ENCODE peak calls at places on chromosome 12, in nine cellular contexts. A is mammary epithelial cell, D is hepatocyte, H is fibroblast of lung, R is GM12878, C is H9, B is HepG2, F is endothelial cell of umbilical vein, M is OCI-LY7. S is an unnamed sample.
A peak's percentile ranks its signal among the peaks of the same experiment; 100 is the strongest.

GRCh38 chr12:48000878-48001321 is 3.4 kb downstream of the COL2A1 start:
- DNase-seq in A (peak; percentile 92), D (peak; percentile 75), H (peak; percentile 66), R (no peak), C (peak; percentile 82), B (no peak), F (peak; percentile 44), M (no peak), S (peak; percentile 73)

GRCh38 chr12:76863005-76863670 is 15.7 kb downstream of the CSRP2 start:
- DNase-seq in A (no peak), D (no peak), H (peak; percentile 95), R (no peak), C (no peak), B (no peak), F (no peak), M (no peak), S (no peak)

GRCh38 chr12:47991106-47991550 is 13.1 kb downstream of the COL2A1 start:
- DNase-seq in A (no peak), D (no peak), H (no peak), R (no peak), C (no peak), B (no peak), F (no peak), M (no peak), S (no peak)

GRCh38 chr12:132270969-132271754 is 58.2 kb downstream of the GALNT9 start:
- DNase-seq in A (no peak), D (no peak), H (no peak), R (no peak), C (no peak), B (no peak), F (no peak), M (no peak), S (no peak)

GRCh38 chr12:105522166-105522825 is 191.8 kb downstream of the C12orf75 start:
- DNase-seq in A (no peak), D (no peak), H (peak; percentile 92), R (no peak), C (no peak), B (no peak), F (no peak), M (no peak), S (peak; percentile 28)

GRCh38 chr12:53208877-53209463 is 1.9 kb upstream of the ITGB7 start:
- DNase-seq in A (no peak), D (no peak), H (no peak), R (no peak), C (no peak), B (no peak), F (no peak), M (peak; percentile 51), S (no peak)

GRCh38 chr12:3101309-3102022 is 24.3 kb downstream of the TSPAN9 start:
- DNase-seq in A (peak; percentile 88), D (no peak), H (peak; percentile 66), R (no peak), C (peak; percentile 25), B (no peak), F (no peak), M (no peak), S (peak; percentile 60)

GRCh38 chr12:89709157-89709993 is 737 bp upstream of the ATP2B1 start:
- DNase-seq in A (peak; percentile 99), D (peak; percentile 99), H (peak; percentile 99), R (peak; percentile 95), C (peak; percentile 99), B (peak; percentile 94), F (peak; percentile 99), M (peak; percentile 98), S (peak; percentile 96)

GRCh38 chr12:124286414-124286813 is 8.5 kb upstream of the RFLNA start:
- DNase-seq in A (peak; percentile 95), D (no peak), H (peak; percentile 78), R (no peak), C (no peak), B (no peak), F (peak; percentile 33), M (no peak), S (no peak)

GRCh38 chr12:1634590-1635191 is 5.7 kb downstream of the WNT5B start:
- DNase-seq in A (peak; percentile 43), D (peak; percentile 87), H (peak; percentile 57), R (no peak), C (peak; percentile 89), B (peak; percentile 27), F (peak; percentile 65), M (peak; percentile 64), S (peak; percentile 78)

GRCh38 chr12:116236148-116236731 is 41.3 kb downstream of the MED13L start:
- DNase-seq in A (peak; percentile 40), D (peak; percentile 60), H (peak; percentile 66), R (peak; percentile 16), C (no peak), B (peak; percentile 43), F (peak; percentile 87), M (peak; percentile 66), S (peak; percentile 69)

GRCh38 chr12:607541-608001 is 55.7 kb downstream of the NINJ2 start:
- DNase-seq in A (peak; percentile 64), D (no peak), H (peak; percentile 33), R (no peak), C (peak; percentile 61), B (no peak), F (peak; percentile 88), M (no peak), S (peak; percentile 67)

GRCh38 chr12:50201987-50202521 is 34.9 kb upstream of the CERS5 start:
- DNase-seq in A (peak; percentile 93), D (peak; percentile 62), H (peak; percentile 94), R (no peak), C (peak; percentile 47), B (no peak), F (peak; percentile 81), M (no peak), S (peak; percentile 97)

GRCh38 chr12:4037747-4038312 is 164.6 kb upstream of the PARP11 start:
- DNase-seq in A (peak; percentile 47), D (peak; percentile 73), H (peak; percentile 16), R (no peak), C (no peak), B (peak; percentile 44), F (peak; percentile 39), M (no peak), S (peak; percentile 58)

GRCh38 chr12:67068773-67069450 is 200.2 kb upstream of the CAND1 start:
- DNase-seq in A (peak; percentile 83), D (peak; percentile 80), H (peak; percentile 59), R (no peak), C (peak; percentile 74), B (peak; percentile 3), F (peak; percentile 41), M (peak; percentile 48), S (peak; percentile 82)

GRCh38 chr12:29008786-29009185 is 140.3 kb upstream of the FAR2 start:
- DNase-seq in A (peak; percentile 78), D (no peak), H (no peak), R (no peak), C (no peak), B (no peak), F (no peak), M (no peak), S (peak; percentile 97)

GRCh38 chr12:29004066-29004935 is 144.8 kb upstream of the FAR2 start:
- DNase-seq in A (no peak), D (no peak), H (no peak), R (no peak), C (no peak), B (no peak), F (no peak), M (no peak), S (no peak)

DNA sequence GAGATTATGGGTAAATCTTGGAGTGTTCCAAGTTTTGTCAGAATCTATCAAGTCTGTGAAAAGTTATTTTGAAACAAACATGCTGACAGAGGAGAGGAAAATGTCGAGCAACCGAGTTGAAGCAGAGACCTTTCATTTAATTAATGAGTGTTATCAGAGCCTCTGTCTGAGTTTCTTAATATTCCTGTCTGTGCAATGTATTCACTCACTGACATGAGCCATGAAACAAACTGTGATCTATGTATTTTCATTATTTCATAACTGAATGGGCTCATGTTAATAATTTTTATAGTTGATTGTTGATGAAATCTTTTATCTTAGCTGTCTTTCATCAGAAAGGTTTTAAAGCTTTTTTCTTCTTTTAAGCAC is 144.2 kb upstream of the FAR2 start:
- DNase-seq in A (no peak), D (no peak), H (no peak), R (no peak), C (no peak), B (no peak), F (no peak), M (no peak), S (no peak)
- H2AFZ ChIP-seq in A (no peak overlapping the region), D (no peak overlapping the region), H (no peak overlapping the region), R (no peak overlapping the region), C (no peak overlapping the region), B (no peak overlapping the region), F (no peak overlapping the region), M (no peak overlapping the region), S (peak overlapping the region; percentile 2)

DNA sequence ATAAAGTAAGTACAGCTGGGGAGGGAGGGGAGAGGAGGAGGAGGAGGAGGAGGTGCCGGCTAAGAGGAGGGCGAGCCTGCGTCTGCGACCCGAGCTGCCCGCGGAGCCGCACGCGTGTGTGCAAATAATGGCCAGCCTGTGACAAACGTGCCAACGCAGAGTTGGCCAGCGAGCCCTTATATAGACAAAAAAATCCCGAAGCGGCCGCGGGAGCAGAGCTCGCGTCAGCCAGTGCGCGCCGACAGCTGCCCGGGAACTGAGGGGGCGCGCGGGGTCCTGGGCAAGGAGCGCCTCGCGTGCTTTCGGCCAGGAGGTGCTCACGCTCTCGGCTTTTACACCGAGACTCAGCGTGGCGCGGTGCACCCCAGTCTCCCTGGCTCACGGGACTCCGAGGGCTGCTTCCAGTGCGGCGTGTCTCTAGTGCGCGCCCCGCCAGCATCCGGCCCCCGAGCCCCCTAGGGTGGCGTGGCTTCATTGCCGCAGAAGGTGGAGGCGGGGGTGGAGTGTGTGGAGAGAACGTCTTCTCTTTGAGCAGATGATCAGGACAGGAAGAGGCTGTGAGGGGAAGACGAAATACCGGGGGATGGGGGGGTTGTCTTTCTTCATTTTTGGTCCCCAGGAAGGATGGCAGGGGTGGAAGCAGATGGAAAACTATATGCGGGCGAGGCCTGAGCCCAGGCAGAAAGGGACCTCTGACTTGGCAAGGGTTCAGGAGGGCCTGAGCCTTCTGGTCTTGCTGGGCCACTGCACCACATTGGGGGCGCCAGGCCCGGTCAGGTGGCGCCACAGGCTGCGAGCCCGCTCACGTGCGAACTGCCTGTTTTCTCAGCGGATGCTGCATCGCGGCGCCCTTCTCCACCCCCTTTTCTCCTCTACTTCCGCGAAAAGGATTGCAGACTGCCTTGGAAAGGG is 659 bp downstream of the SLC16A7 start:
- DNase-seq in A (peak; percentile 51), D (peak; percentile 88), H (peak; percentile 68), R (peak; percentile 35), C (peak; percentile 89), B (peak; percentile 16), F (peak; percentile 73), M (peak; percentile 91), S (peak; percentile 56)
- TF ChIP-seq CTCF in A (no peak), D (peak; percentile 22), H (peak; percentile 5), R (no peak), C (no peak), B (no peak), F (no peak), M (peak; percentile 41), S (no peak)

DNA sequence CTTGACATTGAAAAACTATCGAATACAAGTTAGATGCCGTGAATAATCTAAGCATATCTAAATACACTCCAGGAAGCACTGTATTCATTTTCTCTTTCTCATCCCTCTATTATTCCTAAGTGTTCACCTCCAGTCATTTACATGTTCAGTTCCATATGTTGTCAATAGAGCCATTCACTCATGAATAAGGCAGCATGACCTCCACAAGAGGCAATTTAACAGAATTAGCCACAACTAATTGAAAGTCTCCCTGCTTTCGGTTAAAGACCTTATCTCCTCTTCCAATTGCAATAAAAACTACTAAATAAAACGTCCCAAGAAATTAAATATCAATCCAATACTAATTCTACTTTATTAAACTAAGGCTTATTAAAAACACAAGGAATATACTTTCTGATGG is 1.8 kb downstream of the LRIG3 start:
- DNase-seq in A (no peak), D (no peak), H (peak; percentile 16), R (no peak), C (no peak), B (no peak), F (peak; percentile 60), M (no peak), S (peak; percentile 34)
- H2AFZ ChIP-seq in A (no peak overlapping the region), D (no peak overlapping the region), H (no peak overlapping the region), R (no peak overlapping the region), C (no peak overlapping the region), B (no peak overlapping the region), F (no peak overlapping the region), M (no peak overlapping the region), S (no peak overlapping the region)

GRCh38 chr12:29608581-29608980 is 111.1 kb upstream of the OVCH1 start:
- DNase-seq in A (peak; percentile 47), D (no peak), H (no peak), R (no peak), C (no peak), B (no peak), F (no peak), M (no peak), S (no peak)
- TF ChIP-seq CTCF in A (no peak), D (no peak), H (no peak), R (no peak), C (no peak), B (no peak), F (no peak), M (no peak), S (no peak)